ENCODE peak calls at places on chromosomes 16 and 17, in eight cellular contexts. L, T, I, N, Y, O, G and F are unnamed samples. For H3K4me1, the result is how much of the 10 kb centered on the place peaks cover.

GRCh38 chr17:7548585-7549400 is at the start of gene TNFSF12:
- DNase-seq in L (peak), T (peak), I (peak), N (peak), Y (peak), O (no peak), G (peak), F (peak)

GRCh38 chr17:30808785-30809286 is 15.7 kb downstream of the CRLF3 start:
- DNase-seq in L (no peak), T (no peak), I (no peak), N (no peak), Y (no peak), O (peak), G (no peak), F (no peak)

GRCh38 chr16:28981517-28981916 is 3.3 kb upstream of the LAT start:
- DNase-seq in L (peak), T (no peak), I (peak), N (no peak), Y (no peak), O (peak), G (no peak), F (no peak)

GRCh38 chr16:23950898-23951297 is 115.1 kb downstream of the PRKCB start:
- DNase-seq in L (no peak), T (no peak), I (no peak), N (no peak), Y (no peak), O (no peak), G (no peak), F (no peak)

GRCh38 chr17:36001862-36002603 is 680 bp upstream of the CCL15 start:
- DNase-seq in L (no peak), T (no peak), I (peak), N (no peak), Y (peak), O (no peak), G (no peak), F (peak)

GRCh38 chr17:42623732-42624596 is 14.5 kb downstream of the TUBG1 start:
- DNase-seq in L (no peak), T (no peak), I (peak), N (no peak), Y (peak), O (no peak), G (no peak), F (no peak)

GRCh38 chr17:9232155-9232475 is 210.8 kb downstream of the NTN1 start:
- DNase-seq in L (no peak), T (no peak), I (no peak), N (no peak), Y (no peak), O (no peak), G (no peak), F (no peak)

GRCh38 chr17:7314719-7315569 is at the start of gene GPS2:
- DNase-seq in L (peak), T (peak), I (peak), N (peak), Y (peak), O (peak), G (peak), F (peak)

GRCh38 chr17:74746922-74747321 is 1.5 kb upstream of the NHERF1 start:
- DNase-seq in L (no peak), T (peak), I (no peak), N (peak), Y (no peak), O (no peak), G (no peak), F (peak)

GRCh38 chr17:59534583-59534982 is 30.8 kb upstream of the DHX40 start:
- DNase-seq in L (peak), T (no peak), I (no peak), N (no peak), Y (no peak), O (no peak), G (no peak), F (no peak)

GRCh38 chr17:13031718-13032350 is 14.0 kb upstream of the ELAC2 start:
- DNase-seq in L (peak), T (peak), I (peak), N (no peak), Y (peak), O (peak), G (peak), F (no peak)

GRCh38 chr17:65984299-65984698 is 207.6 kb downstream of the CEP112 start:
- DNase-seq in L (peak), T (no peak), I (no peak), N (no peak), Y (no peak), O (no peak), G (no peak), F (no peak)

GRCh38 chr17:8868529-8868951 is 1.1 kb upstream of the PIK3R6 start:
- DNase-seq in L (no peak), T (no peak), I (no peak), N (no peak), Y (no peak), O (no peak), G (no peak), F (no peak)

GRCh38 chr17:37360632-37361031 is 15.2 kb upstream of the C17orf78 start:
- DNase-seq in L (peak), T (no peak), I (no peak), N (no peak), Y (no peak), O (no peak), G (no peak), F (no peak)

GRCh38 chr16:81174644-81175324 is 63.7 kb upstream of the BCO1 start:
- DNase-seq in L (peak), T (no peak), I (no peak), N (no peak), Y (no peak), O (no peak), G (no peak), F (no peak)

GRCh38 chr17:47099451-47099986 is 89.6 kb downstream of the CDC27 start:
- DNase-seq in L (no peak), T (no peak), I (no peak), N (no peak), Y (no peak), O (no peak), G (no peak), F (no peak)

GRCh38 chr16:23432176-23433128 is 20.5 kb downstream of the COG7 start:
- DNase-seq in L (no peak), T (no peak), I (no peak), N (no peak), Y (no peak), O (peak), G (no peak), F (no peak)

GRCh38 chr16:4529085-4530060 is 9.2 kb downstream of the CDIP1 start:
- DNase-seq in L (peak), T (no peak), I (no peak), N (no peak), Y (no peak), O (peak), G (no peak), F (peak)

GRCh38 chr16:56238188-56238587 is 46.9 kb downstream of the GNAO1 start:
- DNase-seq in L (no peak), T (no peak), I (no peak), N (no peak), Y (no peak), O (no peak), G (no peak), F (no peak)

GRCh38 chr16:66378739-66379570 is 12.5 kb downstream of the CDH5 start:
- DNase-seq in L (no peak), T (no peak), I (no peak), N (no peak), Y (no peak), O (no peak), G (no peak), F (no peak)

GRCh38 chr17:74892974-74893911 is at the start of gene FADS6:
- DNase-seq in L (peak), T (no peak), I (no peak), N (no peak), Y (no peak), O (no peak), G (no peak), F (no peak)

GRCh38 chr17:17557796-17558195 is 33.7 kb downstream of the PEMT start:
- DNase-seq in L (no peak), T (peak), I (no peak), N (no peak), Y (peak), O (no peak), G (no peak), F (no peak)

GRCh38 chr16:51034481-51035109 is 116.5 kb downstream of the SALL1 start:
- DNase-seq in L (no peak), T (no peak), I (no peak), N (no peak), Y (no peak), O (no peak), G (no peak), F (no peak)

GRCh38 chr17:31508310-31509094 is 117.0 kb downstream of the RAB11FIP4 start:
- DNase-seq in L (peak), T (no peak), I (peak), N (peak), Y (peak), O (peak), G (no peak), F (no peak)

DNA sequence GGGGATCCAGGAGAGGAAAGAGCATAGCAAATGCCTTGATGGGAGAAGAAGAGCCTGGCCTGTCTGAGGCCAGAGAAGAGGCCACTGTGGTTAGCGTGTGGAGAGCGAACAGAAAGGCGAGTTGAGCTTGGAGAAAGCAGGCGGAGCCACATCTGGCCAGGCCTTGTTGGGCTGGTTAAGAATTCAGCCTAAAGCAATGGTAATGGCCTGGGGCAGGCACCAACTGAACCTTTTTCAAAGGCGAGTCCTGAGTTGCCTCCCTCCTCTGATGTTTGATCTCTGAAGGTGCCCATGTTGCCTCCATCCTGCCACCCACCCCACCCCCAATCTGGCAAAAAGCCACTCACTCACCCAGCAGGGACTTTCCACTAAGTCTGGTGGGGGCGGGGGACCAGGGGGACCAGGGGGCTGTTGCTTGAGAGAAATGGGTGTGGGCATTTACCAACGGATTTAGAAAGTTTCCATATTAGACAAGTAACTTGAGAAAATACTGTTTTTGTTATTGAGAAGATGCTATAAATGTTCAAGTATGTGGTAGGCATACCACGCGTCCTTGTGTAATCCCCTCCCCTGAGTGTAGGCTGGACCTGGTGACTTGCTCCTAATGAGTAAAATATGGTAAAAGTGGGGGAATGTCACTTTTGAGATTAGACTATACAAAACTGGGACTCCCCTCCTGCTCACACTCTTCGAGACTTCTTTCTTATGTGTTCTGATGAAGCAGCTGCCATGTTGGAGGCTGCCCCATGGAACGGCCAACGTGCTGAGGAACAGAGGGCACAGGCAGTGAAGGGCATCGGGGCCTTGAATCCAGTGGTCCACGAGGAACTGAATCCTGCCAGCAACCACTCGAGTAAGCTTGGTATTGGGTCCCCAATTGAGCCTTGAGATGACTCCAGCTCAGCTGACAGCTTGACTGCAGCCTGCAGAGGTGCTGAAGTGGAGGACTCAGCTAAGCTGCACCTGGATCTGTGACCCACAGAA is 29.9 kb upstream of the TNS4 start:
- DNase-seq in L (no peak), T (no peak), I (no peak), N (no peak), Y (no peak), O (peak), G (no peak), F (no peak)
- H3K4me1 ChIP-seq in L (under half), T (under half), I (under half), N (under half), Y (under half), O (under half), G (under half), F (under half)

GRCh38 chr17:45222994-45223540 is 1.4 kb downstream of the FMNL1 start:
- DNase-seq in L (no peak), T (no peak), I (peak), N (no peak), Y (no peak), O (peak), G (no peak), F (no peak)
- H3K27ac ChIP-seq in L (no peak), T (peak), I (peak), N (no peak), Y (peak), O (peak), G (no peak), F (no peak)

GRCh38 chr17:38704645-38705522 is at the start of gene MLLT6:
- DNase-seq in L (peak), T (peak), I (peak), N (peak), Y (peak), O (peak), G (peak), F (peak)
- H3K4me1 ChIP-seq in L (under half), T (half or more), I (under half), N (under half), Y (half or more), O (under half), G (under half), F (under half)

GRCh38 chr16:35506898-35507194 is 2047.4 kb downstream of the TP53TG3F start:
- DNase-seq in L (no peak), T (no peak), I (no peak), N (no peak), Y (no peak), O (no peak), G (no peak), F (no peak)
- H3K27ac ChIP-seq in L (no peak), T (no peak), I (no peak), N (no peak), Y (no peak), O (no peak), G (no peak), F (no peak)

GRCh38 chr17:80762076-80762475 is 217.4 kb downstream of the RPTOR start:
- DNase-seq in L (no peak), T (no peak), I (no peak), N (no peak), Y (no peak), O (no peak), G (no peak), F (no peak)

GRCh38 chr17:80758793-80759673 is 214.4 kb downstream of the RPTOR start:
- DNase-seq in L (peak), T (peak), I (no peak), N (no peak), Y (no peak), O (no peak), G (no peak), F (no peak)

GRCh38 chr17:80763293-80763867 is 218.7 kb downstream of the RPTOR start:
- DNase-seq in L (no peak), T (no peak), I (no peak), N (no peak), Y (no peak), O (no peak), G (no peak), F (no peak)

GRCh38 chr17:80760501-80760900 is 215.9 kb downstream of the RPTOR start:
- DNase-seq in L (no peak), T (no peak), I (peak), N (no peak), Y (peak), O (peak), G (no peak), F (no peak)

GRCh38 chr17:80761421-80761871 is 216.8 kb downstream of the RPTOR start:
- DNase-seq in L (peak), T (no peak), I (no peak), N (no peak), Y (no peak), O (no peak), G (no peak), F (no peak)
- H3K4me1 ChIP-seq in L (under half), T (under half), I (under half), N (under half), Y (under half), O (under half), G (under half), F (under half)

GRCh38 chr16:48885456-48885855 is 275.5 kb upstream of the N4BP1 start:
- DNase-seq in L (no peak), T (no peak), I (no peak), N (no peak), Y (no peak), O (no peak), G (no peak), F (no peak)

GRCh38 chr16:48877946-48878345 is 268.0 kb upstream of the N4BP1 start:
- DNase-seq in L (no peak), T (no peak), I (no peak), N (no peak), Y (no peak), O (no peak), G (no peak), F (no peak)

GRCh38 chr16:48879173-48879926 is 269.4 kb upstream of the N4BP1 start:
- DNase-seq in L (no peak), T (no peak), I (no peak), N (no peak), Y (no peak), O (no peak), G (no peak), F (no peak)

DNA sequence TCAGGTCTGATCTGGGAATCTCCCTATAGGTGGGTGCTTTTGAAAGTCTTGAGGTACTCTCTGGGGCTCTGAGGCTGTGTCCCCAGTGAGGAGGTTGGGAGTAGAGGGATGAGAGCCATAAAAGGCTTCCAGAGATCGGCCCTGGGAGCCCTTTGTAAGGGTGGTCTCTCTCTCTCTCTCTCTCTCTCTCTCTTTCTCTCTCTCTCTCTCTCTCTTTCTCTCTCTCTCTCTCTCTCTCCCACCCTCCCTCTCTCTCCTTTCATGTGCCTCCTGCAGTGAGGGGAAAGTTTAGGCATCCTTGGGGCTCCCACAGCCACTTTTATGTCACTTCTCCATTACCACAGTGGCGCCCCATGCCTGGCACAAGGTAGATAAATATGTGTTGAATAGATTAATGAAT is 271.3 kb upstream of the N4BP1 start:
- DNase-seq in L (no peak), T (no peak), I (no peak), N (no peak), Y (no peak), O (no peak), G (no peak), F (no peak)
- H3K27ac ChIP-seq in L (no peak), T (no peak), I (no peak), N (no peak), Y (no peak), O (no peak), G (no peak), F (no peak)

DNA sequence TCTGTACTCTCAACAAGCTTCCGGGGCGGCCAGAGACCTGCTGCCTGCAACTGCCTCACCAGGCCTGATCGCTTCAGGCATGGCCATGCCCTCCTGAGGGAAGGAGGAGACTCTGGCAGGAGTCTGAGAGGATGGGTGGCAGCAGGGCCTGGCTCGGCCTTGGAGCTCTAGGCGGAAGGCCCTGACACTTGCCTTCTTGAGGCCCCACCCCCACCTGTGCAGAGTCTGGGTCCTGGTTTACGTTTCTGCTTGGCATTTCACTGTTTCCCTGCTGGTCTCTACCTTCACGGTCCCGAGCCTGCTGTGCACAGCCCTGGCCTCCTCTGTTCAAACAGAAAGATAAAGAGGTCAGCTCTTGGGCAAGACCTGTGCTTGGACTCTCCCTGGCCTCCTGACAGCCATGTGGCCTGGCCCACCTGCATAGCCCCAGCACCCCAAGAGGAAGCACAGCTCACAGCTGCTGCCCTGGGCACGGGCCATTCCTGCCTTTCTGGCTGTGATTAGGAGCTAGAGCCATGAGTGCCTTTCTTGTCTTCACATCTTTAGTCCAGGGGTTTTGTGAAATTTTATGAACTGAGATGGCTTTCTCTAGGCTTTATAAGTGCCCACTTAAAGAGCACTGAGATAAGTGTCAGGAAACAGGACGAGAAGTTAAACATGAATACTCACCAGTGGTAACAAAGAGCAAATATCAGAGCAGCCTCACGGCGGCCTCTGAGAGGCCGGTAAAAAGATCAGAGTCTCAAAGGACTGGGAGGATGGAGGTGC is 25.5 kb upstream of the MTSS2 start:
- DNase-seq in L (no peak), T (no peak), I (no peak), N (no peak), Y (no peak), O (no peak), G (no peak), F (no peak)
- H3K4me1 ChIP-seq in L (under half), T (half or more), I (under half), N (half or more), Y (half or more), O (under half), G (under half), F (under half)

DNA sequence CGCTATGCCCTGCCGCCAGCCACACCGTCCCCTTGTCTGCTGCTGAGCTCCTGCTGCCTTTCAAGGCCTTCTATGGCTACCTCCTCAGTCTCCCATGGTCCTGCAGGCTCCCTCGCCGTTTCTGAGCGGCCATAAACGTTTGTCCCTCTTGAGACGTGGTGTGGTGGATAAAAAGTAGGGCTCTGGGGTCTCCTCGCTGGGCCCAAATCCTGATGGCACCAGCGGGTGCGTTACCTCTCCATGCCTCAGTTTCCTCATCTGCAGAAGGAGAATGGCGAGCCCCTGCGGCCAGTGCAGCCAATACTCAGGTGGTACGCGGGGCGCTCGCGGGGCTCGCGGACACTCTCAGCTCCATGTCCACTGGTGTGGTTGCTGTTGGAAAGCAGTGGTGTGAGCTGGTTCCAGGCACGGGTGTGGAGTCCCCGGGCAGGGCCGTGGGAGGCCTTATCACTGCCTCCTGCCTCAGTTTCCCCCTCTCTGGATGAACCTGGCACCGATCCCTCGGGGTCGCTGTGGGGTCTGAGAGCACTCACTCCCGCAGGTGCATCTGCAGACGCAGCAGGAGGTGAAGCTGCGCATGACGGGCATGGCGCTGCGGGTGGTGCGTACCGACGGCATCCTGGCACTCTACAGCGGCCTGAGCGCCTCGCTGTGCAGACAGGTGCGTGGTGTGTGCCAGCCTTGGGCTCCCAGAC is 2.5 kb downstream of the SLC25A10 start:
- DNase-seq in L (no peak), T (no peak), I (no peak), N (peak), Y (no peak), O (no peak), G (no peak), F (no peak)
- H3K27ac ChIP-seq in L (no peak), T (no peak), I (no peak), N (no peak), Y (peak), O (no peak), G (no peak), F (peak)